ENCODE peak calls at places on chromosome 20, in ten cellular contexts. N is mammary epithelial cell; O is left lobe of liver; R is CD4-positive, alpha-beta memory T cell; K is psoas muscle; T is PC-3; P is LHCN-M2; J is AG08395; M is glutamatergic neuron; E is activated CD4-positive, CD25-positive, alpha-beta regulatory T cell. W is an unnamed sample.

GRCh38 chr20:45832619-45833018 is 980 bp upstream of the SNX21 start:
- DNase-seq in T (no peak), M (no peak), E (no peak), K (peak; percentile 34), N (no peak), O (no peak), R (no peak), J (no peak), P (no peak), W (no peak)

GRCh38 chr20:60054716-60055371 is 96.6 kb downstream of the CDH26 start:
- DNase-seq in N (no peak), K (no peak), P (no peak), T (no peak), O (no peak), R (no peak), E (no peak), J (no peak), M (no peak), W (peak; percentile 46)

GRCh38 chr20:37524221-37524700 is 3.2 kb downstream of the NNAT start:
- DNase-seq in O (peak; percentile 39), J (no peak), E (no peak), P (peak; percentile 92), M (no peak), N (peak; percentile 28), R (no peak), K (peak; percentile 91), T (no peak), W (peak; percentile 33)

GRCh38 chr20:21682576-21682975 is 22.9 kb upstream of the PAX1 start:
- DNase-seq in O (no peak), R (no peak), T (no peak), P (no peak), J (no peak), E (no peak), M (no peak), K (peak; percentile 62), N (no peak), W (no peak)

GRCh38 chr20:48482790-48483189 is 345.0 kb downstream of the PREX1 start:
- DNase-seq in K (no peak), O (no peak), J (no peak), E (no peak), T (no peak), M (no peak), R (no peak), P (no peak), N (no peak), W (no peak)

GRCh38 chr20:25247100-25247665 is 702 bp upstream of the PYGB start:
- DNase-seq in P (peak; percentile 67), O (peak; percentile 74), M (peak; percentile 71), N (peak; percentile 59), J (peak; percentile 61), R (peak; percentile 19), T (peak; percentile 70), K (peak; percentile 73), E (no peak), W (peak; percentile 89)

GRCh38 chr20:60820918-60821317 is 431.1 kb upstream of the CDH4 start:
- DNase-seq in J (no peak), K (no peak), O (no peak), M (no peak), P (no peak), T (no peak), R (no peak), E (no peak), N (no peak), W (no peak)

GRCh38 chr20:23835716-23836115 is 9.2 kb upstream of the CST2 start:
- DNase-seq in R (no peak), T (no peak), P (no peak), N (no peak), K (no peak), O (no peak), J (no peak), M (no peak), E (no peak), W (no peak)

GRCh38 chr20:50720582-50720981 is 10.8 kb upstream of the PARD6B start:
- DNase-seq in E (no peak), T (no peak), J (no peak), R (no peak), M (no peak), K (no peak), O (no peak), N (no peak), P (no peak), W (no peak)

W was measured in endodermal cell.